ENCODE peak calls at places on chromosomes 3 and 15, in four cellular contexts. One of them, this sample, is unnamed.

GRCh38 chr15:45630958-45631691 is 3.7 kb upstream of the SQOR start:
- DNase-seq in OCI-LY7: no peak
- DNase-seq in brain microvascular endothelial cell: peak
- DNase-seq in heart right ventricle: no peak
- DNase-seq in this sample: no peak

GRCh38 chr3:172261053-172261452 is 187.2 kb downstream of the GHSR start:
- DNase-seq in heart right ventricle: no peak
- DNase-seq in brain microvascular endothelial cell: no peak
- DNase-seq in OCI-LY7: no peak
- DNase-seq in this sample: no peak

GRCh38 chr15:34583399-34584320 is at the start of gene GOLGA8B:
- DNase-seq in OCI-LY7: peak
- DNase-seq in heart right ventricle: peak
- DNase-seq in brain microvascular endothelial cell: no peak
- DNase-seq in this sample: peak

GRCh38 chr3:2921903-2922302 is 188.3 kb downstream of the IL5RA start:
- DNase-seq in OCI-LY7: peak
- DNase-seq in brain microvascular endothelial cell: no peak
- DNase-seq in heart right ventricle: no peak
- DNase-seq in this sample: no peak

GRCh38 chr3:30625541-30626438 is 19.4 kb downstream of the TGFBR2 start:
- DNase-seq in brain microvascular endothelial cell: no peak
- DNase-seq in OCI-LY7: no peak
- DNase-seq in heart right ventricle: no peak
- DNase-seq in this sample: no peak

GRCh38 chr15:59536553-59536952 is 75.0 kb upstream of the GCNT3 start:
- DNase-seq in OCI-LY7: no peak
- DNase-seq in brain microvascular endothelial cell: no peak
- DNase-seq in heart right ventricle: no peak
- DNase-seq in this sample: no peak

GRCh38 chr15:75694241-75695182 is 18.1 kb downstream of the CSPG4 start:
- DNase-seq in heart right ventricle: peak
- DNase-seq in OCI-LY7: peak
- DNase-seq in brain microvascular endothelial cell: peak
- DNase-seq in this sample: peak

GRCh38 chr15:96474274-96474673 is 143.8 kb downstream of the NR2F2 start:
- DNase-seq in heart right ventricle: no peak
- DNase-seq in brain microvascular endothelial cell: no peak
- DNase-seq in OCI-LY7: no peak
- DNase-seq in this sample: no peak

GRCh38 chr3:194134231-194134756 is 1.7 kb upstream of the HES1 start:
- DNase-seq in heart right ventricle: peak
- DNase-seq in OCI-LY7: peak
- DNase-seq in brain microvascular endothelial cell: no peak
- DNase-seq in this sample: peak

GRCh38 chr3:11845661-11846060 is 1.0 kb downstream of the TAMM41 start:
- DNase-seq in OCI-LY7: peak
- DNase-seq in brain microvascular endothelial cell: no peak
- DNase-seq in heart right ventricle: no peak
- DNase-seq in this sample: no peak

GRCh38 chr3:171712168-171712938 is 97.9 kb downstream of the PLD1 start:
- DNase-seq in brain microvascular endothelial cell: peak
- DNase-seq in heart right ventricle: no peak
- DNase-seq in OCI-LY7: no peak
- DNase-seq in this sample: no peak

GRCh38 chr15:68347392-68347791 is 69.8 kb downstream of the FEM1B start:
- DNase-seq in brain microvascular endothelial cell: peak
- DNase-seq in heart right ventricle: no peak
- DNase-seq in OCI-LY7: no peak
- DNase-seq in this sample: no peak

GRCh38 chr3:122942937-122943827 is 84.4 kb downstream of the SEMA5B start:
- DNase-seq in brain microvascular endothelial cell: peak
- DNase-seq in OCI-LY7: peak
- DNase-seq in heart right ventricle: peak
- DNase-seq in this sample: peak

GRCh38 chr15:95262866-95263564 is 1031.7 kb downstream of the MCTP2 start:
- DNase-seq in brain microvascular endothelial cell: peak
- DNase-seq in OCI-LY7: no peak
- DNase-seq in heart right ventricle: no peak
- DNase-seq in this sample: no peak

GRCh38 chr3:120645083-120645800 is 36.8 kb downstream of the HGD start:
- DNase-seq in heart right ventricle: no peak
- DNase-seq in brain microvascular endothelial cell: no peak
- DNase-seq in OCI-LY7: no peak
- DNase-seq in this sample: no peak

GRCh38 chr3:120646771-120647449 is 35.1 kb downstream of the HGD start:
- DNase-seq in brain microvascular endothelial cell: no peak
- DNase-seq in heart right ventricle: no peak
- DNase-seq in OCI-LY7: no peak
- DNase-seq in this sample: no peak

GRCh38 chr3:120640231-120640630 is 41.8 kb downstream of the HGD start:
- DNase-seq in heart right ventricle: no peak
- DNase-seq in brain microvascular endothelial cell: no peak
- DNase-seq in OCI-LY7: no peak
- DNase-seq in this sample: no peak

GRCh38 chr3:120641696-120642246 is 40.3 kb downstream of the HGD start:
- DNase-seq in OCI-LY7: no peak
- DNase-seq in heart right ventricle: no peak
- DNase-seq in brain microvascular endothelial cell: no peak
- DNase-seq in this sample: no peak

DNA sequence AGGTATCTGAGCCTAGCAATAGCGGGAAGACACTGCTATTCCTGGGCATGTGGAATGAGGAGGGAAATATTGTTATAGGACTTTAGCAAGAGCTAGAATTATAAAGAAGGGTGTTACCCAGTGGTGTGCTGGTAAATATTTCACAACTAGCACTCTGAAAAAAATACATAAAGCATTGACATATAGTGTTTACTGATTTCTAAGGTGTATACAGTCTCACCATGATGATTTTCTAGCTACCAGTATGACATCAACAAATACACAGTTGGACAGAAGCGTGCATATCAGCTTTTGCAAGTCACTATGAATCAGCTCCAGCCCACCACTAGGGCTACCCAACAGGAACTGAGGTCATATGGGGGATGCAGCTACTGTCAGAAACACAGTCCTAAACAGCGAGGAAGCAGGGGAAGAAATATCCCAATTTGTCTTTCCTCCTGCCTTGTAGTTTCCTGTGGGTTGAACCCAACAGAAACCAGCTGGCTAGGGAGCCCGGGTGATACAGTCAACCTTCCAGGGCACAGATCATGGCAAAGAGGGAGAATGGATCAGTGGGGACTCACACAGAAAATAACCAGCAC is 39.6 kb downstream of the HGD start:
- DNase-seq in OCI-LY7: no peak
- DNase-seq in brain microvascular endothelial cell: peak
- DNase-seq in heart right ventricle: no peak
- DNase-seq in this sample: no peak
- TF ChIP-seq CTCF in OCI-LY7: no peak
- TF ChIP-seq CTCF in brain microvascular endothelial cell: peak
- TF ChIP-seq CTCF in heart right ventricle: no peak
- TF ChIP-seq CTCF in this sample: no peak

DNA sequence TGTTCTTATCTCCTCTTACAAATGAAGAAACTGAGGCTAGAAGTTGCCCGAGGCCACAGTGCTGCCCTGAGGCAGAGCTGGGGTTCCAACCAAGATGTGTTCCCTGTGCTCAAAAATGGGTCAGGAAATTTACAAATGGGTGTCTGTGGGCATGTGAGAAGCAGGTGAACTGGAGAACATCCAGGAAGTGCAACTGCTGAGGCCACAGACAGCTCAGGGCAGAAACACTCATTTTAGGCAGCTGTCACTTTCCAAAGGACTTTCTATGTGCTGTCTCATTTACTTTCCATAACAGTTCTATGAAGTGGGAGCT is 47.2 kb upstream of the ATP2B2 start:
- DNase-seq in brain microvascular endothelial cell: no peak
- DNase-seq in heart right ventricle: no peak
- DNase-seq in OCI-LY7: no peak
- DNase-seq in this sample: no peak
- TF ChIP-seq CTCF in brain microvascular endothelial cell: no peak
- TF ChIP-seq CTCF in heart right ventricle: no peak
- TF ChIP-seq CTCF in OCI-LY7: no peak
- TF ChIP-seq CTCF in this sample: no peak

DNA sequence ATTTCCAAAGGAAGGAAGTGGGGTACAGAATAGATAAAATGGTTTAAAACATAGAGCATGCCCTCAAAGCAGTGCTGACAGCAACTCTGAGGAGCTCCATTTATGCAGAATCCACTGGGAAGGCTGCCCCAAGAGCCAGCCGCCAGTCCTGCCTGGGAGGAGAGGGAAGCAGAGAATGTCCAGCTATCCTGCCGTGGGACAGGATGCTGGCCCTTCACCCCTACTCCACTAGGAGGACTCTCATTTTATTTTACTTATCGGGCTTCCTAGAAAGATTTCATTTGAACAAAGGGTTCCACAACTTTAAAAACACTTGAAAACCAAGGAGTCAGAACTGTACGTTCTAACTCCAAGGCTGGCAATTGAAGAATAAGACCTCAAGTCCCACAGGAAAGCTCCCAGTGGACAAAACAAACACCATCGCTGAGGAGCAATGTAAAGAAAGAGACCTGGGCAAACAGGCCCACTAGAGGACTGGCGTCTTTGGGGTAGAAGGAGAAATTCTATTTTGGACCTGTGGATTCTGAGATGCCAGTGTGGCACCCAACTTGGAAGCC is 9.7 kb downstream of the SFMBT1 start:
- DNase-seq in brain microvascular endothelial cell: no peak
- DNase-seq in OCI-LY7: no peak
- DNase-seq in heart right ventricle: no peak
- DNase-seq in this sample: no peak
- TF ChIP-seq CTCF in brain microvascular endothelial cell: no peak
- TF ChIP-seq CTCF in OCI-LY7: no peak
- TF ChIP-seq CTCF in heart right ventricle: no peak
- TF ChIP-seq CTCF in this sample: no peak

DNA sequence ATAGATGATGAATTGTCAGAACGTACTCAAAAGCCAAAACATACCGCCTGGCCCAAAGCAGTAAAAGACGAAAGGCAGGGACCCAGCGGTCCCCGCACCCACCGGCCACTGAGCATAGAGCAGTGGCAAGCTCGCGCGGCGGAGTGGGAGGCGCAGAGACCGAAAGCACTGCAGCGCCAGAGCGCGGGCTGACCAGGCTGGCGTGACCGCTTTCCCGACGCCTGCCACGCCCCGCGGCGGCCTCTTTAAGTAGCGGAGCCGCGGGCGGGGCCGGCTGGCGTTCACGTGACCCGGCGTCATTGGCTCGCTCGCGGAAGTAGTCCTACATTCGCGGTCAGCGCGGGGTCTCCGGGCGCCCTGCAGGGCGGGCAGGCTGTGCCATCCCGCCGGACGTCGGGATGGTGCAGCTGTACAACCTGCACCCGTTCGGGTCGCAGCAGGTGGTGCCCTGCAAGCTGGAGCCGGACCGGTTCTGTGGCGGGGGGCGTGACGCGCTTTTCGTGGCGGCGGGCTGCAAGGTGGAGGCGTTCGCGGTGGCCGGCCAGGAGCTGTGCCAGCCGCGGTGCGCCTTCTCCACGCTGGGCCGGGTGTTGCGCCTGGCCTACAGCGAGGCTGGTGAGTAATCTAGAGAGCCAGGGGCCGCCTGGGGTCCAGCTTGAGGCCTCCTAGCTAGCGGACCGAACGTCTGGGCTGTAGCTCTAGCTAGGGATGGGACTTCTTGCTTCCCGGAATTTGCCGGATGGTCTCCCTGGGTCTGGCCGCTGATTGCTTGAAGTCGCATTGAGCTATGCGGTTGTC is at the start of gene HPS3:
- DNase-seq in heart right ventricle: peak
- DNase-seq in brain microvascular endothelial cell: peak
- DNase-seq in OCI-LY7: peak
- DNase-seq in this sample: peak
- TF ChIP-seq CTCF in heart right ventricle: peak
- TF ChIP-seq CTCF in brain microvascular endothelial cell: no peak
- TF ChIP-seq CTCF in OCI-LY7: no peak
- TF ChIP-seq CTCF in this sample: no peak

GRCh38 chr15:64137226-64137833 is 14.2 kb upstream of the SNX22 start:
- DNase-seq in OCI-LY7: peak
- DNase-seq in brain microvascular endothelial cell: no peak
- DNase-seq in heart right ventricle: no peak
- DNase-seq in this sample: no peak
- TF ChIP-seq CTCF in OCI-LY7: peak
- TF ChIP-seq CTCF in brain microvascular endothelial cell: peak
- TF ChIP-seq CTCF in heart right ventricle: peak
- TF ChIP-seq CTCF in this sample: no peak

GRCh38 chr3:72836923-72837322 is 11.3 kb downstream of the SHQ1 start:
- DNase-seq in brain microvascular endothelial cell: no peak
- DNase-seq in OCI-LY7: no peak
- DNase-seq in heart right ventricle: peak
- DNase-seq in this sample: no peak
- TF ChIP-seq CTCF in brain microvascular endothelial cell: no peak
- TF ChIP-seq CTCF in OCI-LY7: no peak
- TF ChIP-seq CTCF in heart right ventricle: peak
- TF ChIP-seq CTCF in this sample: no peak

GRCh38 chr3:52495096-52495495 is at the start of gene STAB1:
- DNase-seq in brain microvascular endothelial cell: no peak
- DNase-seq in heart right ventricle: peak
- DNase-seq in OCI-LY7: no peak
- DNase-seq in this sample: no peak

GRCh38 chr3:52492059-52492458 is 3.1 kb upstream of the STAB1 start:
- DNase-seq in OCI-LY7: no peak
- DNase-seq in heart right ventricle: no peak
- DNase-seq in brain microvascular endothelial cell: no peak
- DNase-seq in this sample: no peak

GRCh38 chr3:52493232-52494017 is 1.7 kb upstream of the STAB1 start:
- DNase-seq in OCI-LY7: no peak
- DNase-seq in heart right ventricle: no peak
- DNase-seq in brain microvascular endothelial cell: no peak
- DNase-seq in this sample: no peak

GRCh38 chr3:52495777-52496602 is 852 bp downstream of the STAB1 start:
- DNase-seq in OCI-LY7: no peak
- DNase-seq in heart right ventricle: no peak
- DNase-seq in brain microvascular endothelial cell: no peak
- DNase-seq in this sample: no peak

DNA sequence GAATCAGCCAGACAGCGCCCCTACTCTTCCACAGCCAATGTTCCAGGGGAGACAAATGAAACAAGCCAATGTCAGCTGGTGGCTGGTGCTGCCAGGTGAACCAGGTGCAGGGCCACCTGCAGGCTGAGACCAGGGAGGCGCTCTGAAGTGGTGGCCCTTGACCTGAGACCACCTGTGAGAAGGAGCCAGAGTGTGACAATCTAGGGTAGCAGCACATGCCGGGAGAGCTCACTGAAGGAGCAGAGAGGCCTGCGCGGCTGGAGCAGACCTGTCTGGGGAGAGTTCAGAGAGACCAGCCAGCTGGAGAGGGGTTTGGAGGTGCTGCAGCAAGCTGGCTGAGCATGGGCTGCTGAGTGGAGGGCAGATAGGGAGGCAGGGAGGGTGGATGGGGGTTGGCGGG is 692 bp upstream of the STAB1 start:
- DNase-seq in brain microvascular endothelial cell: no peak
- DNase-seq in heart right ventricle: no peak
- DNase-seq in OCI-LY7: no peak
- DNase-seq in this sample: no peak
- TF ChIP-seq CTCF in brain microvascular endothelial cell: no peak
- TF ChIP-seq CTCF in heart right ventricle: no peak
- TF ChIP-seq CTCF in OCI-LY7: no peak
- TF ChIP-seq CTCF in this sample: no peak

This sample was measured in neural crest cell.